ENCODE peak calls at places on chromosomes 7 and 10, in seven cellular contexts. R, M, W, A, D, K and O are unnamed samples.

GRCh38 chr7:132380065-132380464 is 196.2 kb downstream of the PLXNA4 start:
- DNase-seq in R (no peak), M (peak), W (peak), A (no peak), D (no peak), K (peak), O (no peak)

GRCh38 chr10:50604823-50605222 is 18.9 kb downstream of the SGMS1 start:
- DNase-seq in R (no peak), M (peak), W (no peak), A (no peak), D (no peak), K (no peak), O (no peak)

GRCh38 chr10:21523557-21524008 is 1.9 kb downstream of the SKIDA1 start:
- DNase-seq in R (no peak), M (peak), W (no peak), A (no peak), D (no peak), K (peak), O (no peak)

GRCh38 chr10:15333909-15334649 is 37.0 kb downstream of the FAM171A1 start:
- DNase-seq in R (no peak), M (peak), W (no peak), A (no peak), D (no peak), K (no peak), O (no peak)

GRCh38 chr10:75097666-75098285 is 13.7 kb upstream of the SAMD8 start:
- DNase-seq in R (no peak), M (peak), W (no peak), A (no peak), D (peak), K (peak), O (no peak)

GRCh38 chr7:32163911-32164310 is 93.7 kb upstream of the PDE1C start:
- DNase-seq in R (no peak), M (peak), W (no peak), A (no peak), D (no peak), K (peak), O (no peak)

GRCh38 chr10:117221156-117221711 is 19.7 kb upstream of the SLC18A2 start:
- DNase-seq in R (no peak), M (no peak), W (no peak), A (no peak), D (peak), K (no peak), O (no peak)

GRCh38 chr10:90192825-90193224 is 491.4 kb downstream of the KIF20B start:
- DNase-seq in R (no peak), M (no peak), W (no peak), A (no peak), D (no peak), K (no peak), O (no peak)

GRCh38 chr7:37732880-37733279 is 49.3 kb downstream of the GPR141 start:
- DNase-seq in R (no peak), M (no peak), W (no peak), A (no peak), D (no peak), K (no peak), O (no peak)

GRCh38 chr10:51260376-51260775 is 186.1 kb downstream of the PRKG1 start:
- DNase-seq in R (no peak), M (no peak), W (no peak), A (no peak), D (no peak), K (peak), O (no peak)

GRCh38 chr7:47337531-47337930 is 244.4 kb downstream of the TNS3 start:
- DNase-seq in R (peak), M (no peak), W (no peak), A (no peak), D (no peak), K (no peak), O (no peak)

GRCh38 chr7:81150951-81151361 is 232.1 kb upstream of the SEMA3C start:
- DNase-seq in R (no peak), M (peak), W (no peak), A (no peak), D (no peak), K (peak), O (peak)

GRCh38 chr10:12243860-12244620 is 48.1 kb downstream of the CDC123 start:
- DNase-seq in R (peak), M (no peak), W (no peak), A (no peak), D (no peak), K (no peak), O (no peak)

GRCh38 chr10:8498881-8499280 is 444.4 kb downstream of the GATA3 start:
- DNase-seq in R (no peak), M (no peak), W (no peak), A (no peak), D (no peak), K (no peak), O (no peak)

GRCh38 chr7:52507546-52507945 is 527.9 kb upstream of the POM121L12 start:
- DNase-seq in R (no peak), M (no peak), W (no peak), A (no peak), D (no peak), K (no peak), O (no peak)

GRCh38 chr10:43573250-43574034 is 974 bp downstream of the ZNF239 start:
- DNase-seq in R (no peak), M (peak), W (no peak), A (no peak), D (no peak), K (peak), O (no peak)

GRCh38 chr10:111455776-111456426 is 379.1 kb downstream of the ADRA2A start:
- DNase-seq in R (no peak), M (no peak), W (no peak), A (no peak), D (no peak), K (no peak), O (no peak)

GRCh38 chr7:156895024-156895780 is 2.2 kb upstream of the LMBR1 start:
- DNase-seq in R (no peak), M (no peak), W (no peak), A (no peak), D (no peak), K (no peak), O (no peak)

GRCh38 chr10:103658049-103658577 is 164.6 kb downstream of the NEURL1 start:
- DNase-seq in R (no peak), M (no peak), W (no peak), A (no peak), D (no peak), K (peak), O (no peak)

GRCh38 chr7:137728426-137728825 is 118.3 kb downstream of the DGKI start:
- DNase-seq in R (no peak), M (no peak), W (no peak), A (no peak), D (no peak), K (no peak), O (no peak)

GRCh38 chr10:57716884-57717283 is 550.8 kb downstream of the IPMK start:
- DNase-seq in R (no peak), M (peak), W (no peak), A (no peak), D (no peak), K (peak), O (no peak)

GRCh38 chr10:90319188-90319914 is 538.5 kb downstream of the HTR7 start:
- DNase-seq in R (peak), M (peak), W (no peak), A (no peak), D (peak), K (peak), O (peak)

GRCh38 chr7:83452256-83452655 is 196.7 kb downstream of the SEMA3E start:
- DNase-seq in R (no peak), M (no peak), W (no peak), A (no peak), D (no peak), K (no peak), O (no peak)